ENCODE peak calls at places on chromosomes 13 and 19, in six cellular contexts. E, J, L, K, G and W are unnamed samples. For H3K4me1, the result is how much of the 10 kb centered on the place peaks cover.

GRCh38 chr13:98269386-98269785 is 92.3 kb upstream of the RNF113B start:
- ATAC-seq in E (peak), J (no peak), L (no peak), K (no peak), G (no peak), W (no peak)

GRCh38 chr13:26991508-26992181 is 180.0 kb downstream of the USP12 start:
- ATAC-seq in E (peak), J (no peak), L (no peak), K (no peak), G (no peak), W (peak)

GRCh38 chr13:53151692-53152421 is 123.2 kb downstream of the OLFM4 start:
- ATAC-seq in E (peak), J (peak), L (no peak), K (peak), G (peak), W (no peak)

GRCh38 chr13:75830842-75831241 is 194.7 kb downstream of the LMO7 start:
- ATAC-seq in E (no peak), J (no peak), L (no peak), K (no peak), G (no peak), W (no peak)

GRCh38 chr19:15154002-15154612 is 46.7 kb downstream of the NOTCH3 start:
- ATAC-seq in E (peak), J (no peak), L (peak), K (no peak), G (peak), W (no peak)

GRCh38 chr19:4068058-4068966 is 1.6 kb upstream of the ZBTB7A start:
- ATAC-seq in E (no peak), J (no peak), L (no peak), K (no peak), G (no peak), W (no peak)

GRCh38 chr19:19399733-19400438 is 5.6 kb upstream of the GATAD2A start:
- ATAC-seq in E (no peak), J (peak), L (no peak), K (no peak), G (peak), W (no peak)

GRCh38 chr13:35791191-35791902 is 314.9 kb upstream of the MAB21L1 start:
- ATAC-seq in E (no peak), J (peak), L (peak), K (no peak), G (no peak), W (peak)

GRCh38 chr13:113091211-113091771 is 14.3 kb upstream of the F7 start:
- ATAC-seq in E (no peak), J (no peak), L (no peak), K (no peak), G (no peak), W (no peak)

GRCh38 chr19:44776402-44777096 is 1.1 kb upstream of the CBLC start:
- ATAC-seq in E (no peak), J (peak), L (no peak), K (no peak), G (no peak), W (no peak)

GRCh38 chr19:49149652-49150105 is 5.5 kb downstream of the HRC start:
- ATAC-seq in E (peak), J (peak), L (peak), K (no peak), G (peak), W (peak)

GRCh38 chr13:36418022-36418805 is 14.1 kb upstream of the CCNA1 start:
- ATAC-seq in E (no peak), J (peak), L (no peak), K (peak), G (no peak), W (no peak)

GRCh38 chr19:42531313-42531712 is 3.0 kb upstream of the CEACAM1 start:
- ATAC-seq in E (no peak), J (no peak), L (no peak), K (no peak), G (no peak), W (no peak)

GRCh38 chr13:99459101-99459500 is 42.2 kb upstream of the TM9SF2 start:
- ATAC-seq in E (peak), J (no peak), L (no peak), K (no peak), G (peak), W (no peak)

GRCh38 chr19:5086725-5087439 is 118.0 kb downstream of the KDM4B start:
- ATAC-seq in E (peak), J (no peak), L (peak), K (no peak), G (no peak), W (no peak)

GRCh38 chr19:17575871-17576757 is 20.7 kb downstream of the COLGALT1 start:
- ATAC-seq in E (no peak), J (no peak), L (no peak), K (no peak), G (peak), W (no peak)

GRCh38 chr19:30686252-30686762 is 314.1 kb downstream of the ZNF536 start:
- ATAC-seq in E (no peak), J (no peak), L (no peak), K (no peak), G (no peak), W (no peak)

GRCh38 chr13:44061876-44062275 is 182.2 kb downstream of the LACC1 start:
- ATAC-seq in E (no peak), J (no peak), L (no peak), K (no peak), G (no peak), W (no peak)

GRCh38 chr19:51372649-51373504 is at the start of gene NKG7:
- ATAC-seq in E (no peak), J (no peak), L (no peak), K (peak), G (no peak), W (no peak)

GRCh38 chr13:50015263-50015662 is at the start of gene KCNRG:
- ATAC-seq in E (no peak), J (no peak), L (no peak), K (no peak), G (peak), W (no peak)

GRCh38 chr13:62375653-62376052 is 960.0 kb upstream of the PCDH20 start:
- ATAC-seq in E (no peak), J (no peak), L (no peak), K (no peak), G (no peak), W (no peak)
- TF ChIP-seq EP300 in E (no peak), J (no peak), L (no peak), K (no peak), G (no peak), W (no peak)

DNA sequence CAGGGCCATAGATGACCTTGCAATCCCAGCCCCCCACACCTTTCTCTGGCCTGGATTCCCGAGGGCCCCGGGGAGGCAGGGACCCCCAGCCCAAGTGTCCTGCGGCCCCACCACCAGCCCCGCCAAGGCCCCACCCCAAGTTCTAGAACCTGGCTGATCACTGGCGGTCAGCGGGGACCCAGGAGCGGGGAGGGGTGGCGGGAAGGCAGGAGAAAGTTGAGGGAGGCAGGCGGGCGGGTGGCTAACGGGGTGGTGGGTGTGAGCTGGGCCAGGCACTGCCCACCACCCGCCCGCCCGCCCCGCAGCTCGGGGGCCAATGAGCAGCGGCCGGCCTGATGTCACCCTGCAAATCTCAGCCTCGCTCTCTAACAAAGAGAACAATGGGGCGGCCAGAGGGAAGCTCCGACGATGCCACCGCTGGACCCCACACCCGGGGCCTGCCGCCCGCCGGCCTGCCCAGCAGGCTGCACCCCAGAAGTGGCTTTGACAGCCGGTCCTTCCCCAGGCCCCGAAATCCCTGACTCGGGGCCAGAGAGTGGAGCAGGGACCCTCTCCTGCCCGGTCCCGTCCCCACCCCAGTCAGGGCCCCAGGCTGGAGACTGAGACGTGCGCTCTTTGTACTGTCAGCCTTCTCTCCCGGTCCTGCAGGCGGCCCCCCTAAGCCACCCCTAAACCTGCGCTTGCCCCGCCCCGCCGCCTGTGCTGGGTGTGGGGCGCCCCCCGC is 1.6 kb downstream of the MEX3D start:
- ATAC-seq in E (peak), J (peak), L (peak), K (peak), G (peak), W (peak)
- H3K4me3 ChIP-seq in E (peak), J (peak), L (peak), K (no peak), G (peak), W (peak)

GRCh38 chr19:37991841-37992248 is 84.8 kb downstream of the SIPA1L3 start:
- ATAC-seq in E (no peak), J (peak), L (peak), K (no peak), G (no peak), W (no peak)
- H3K4me1 ChIP-seq in E (under half), J (under half), L (under half), K (under half), G (under half), W (under half)

GRCh38 chr13:39324806-39325311 is 278.1 kb downstream of the LHFPL6 start:
- ATAC-seq in E (no peak), J (no peak), L (no peak), K (no peak), G (no peak), W (no peak)

GRCh38 chr13:39321578-39321977 is 281.4 kb downstream of the LHFPL6 start:
- ATAC-seq in E (no peak), J (peak), L (no peak), K (no peak), G (no peak), W (peak)

GRCh38 chr13:39326471-39326870 is 276.5 kb downstream of the LHFPL6 start:
- ATAC-seq in E (no peak), J (no peak), L (no peak), K (no peak), G (no peak), W (no peak)

GRCh38 chr13:39327080-39327479 is 275.9 kb downstream of the LHFPL6 start:
- ATAC-seq in E (no peak), J (no peak), L (no peak), K (no peak), G (no peak), W (no peak)

DNA sequence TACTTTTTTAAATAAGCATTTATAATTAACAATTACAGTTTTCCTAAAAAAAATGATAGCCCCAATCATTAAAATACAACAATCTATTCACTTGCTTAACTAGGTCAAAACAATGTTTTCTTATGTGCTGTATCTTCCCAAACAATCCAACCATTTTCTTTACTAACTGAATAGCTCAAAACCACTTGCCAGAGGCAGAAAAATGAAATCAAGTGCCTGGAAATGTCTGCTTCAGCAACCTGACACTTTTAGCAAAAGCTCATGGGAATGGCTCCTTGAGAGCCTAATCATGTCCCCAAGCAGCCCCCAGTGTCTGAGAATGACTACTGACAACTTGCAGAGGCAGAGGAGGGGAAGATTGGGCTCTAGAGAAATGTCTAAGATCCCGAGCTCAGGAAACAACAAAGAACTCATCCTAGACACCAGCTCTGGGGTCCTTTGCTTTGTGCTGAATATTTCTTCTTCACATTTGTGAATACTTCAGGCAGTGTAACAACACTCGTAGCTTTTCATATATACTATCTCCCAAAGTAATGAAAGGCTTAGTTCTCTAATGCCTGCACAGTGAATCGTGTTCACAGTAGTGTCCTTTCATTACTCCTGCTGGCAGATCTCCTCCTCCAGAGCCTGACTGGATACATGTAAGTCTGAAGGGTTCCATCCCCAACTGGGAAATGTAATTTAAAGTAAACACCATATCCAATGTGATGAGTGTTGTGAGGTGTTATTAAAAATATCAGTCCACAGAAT is 280.0 kb downstream of the LHFPL6 start:
- ATAC-seq in E (no peak), J (no peak), L (no peak), K (no peak), G (no peak), W (no peak)
- TF ChIP-seq EP300 in E (no peak), J (no peak), L (no peak), K (no peak), G (no peak), W (no peak)

GRCh38 chr13:66887088-66887487 is 343.0 kb downstream of the PCDH9 start:
- ATAC-seq in E (no peak), J (no peak), L (no peak), K (peak), G (no peak), W (no peak)
- H3K4me3 ChIP-seq in E (no peak), J (no peak), L (no peak), K (no peak), G (no peak), W (no peak)

DNA sequence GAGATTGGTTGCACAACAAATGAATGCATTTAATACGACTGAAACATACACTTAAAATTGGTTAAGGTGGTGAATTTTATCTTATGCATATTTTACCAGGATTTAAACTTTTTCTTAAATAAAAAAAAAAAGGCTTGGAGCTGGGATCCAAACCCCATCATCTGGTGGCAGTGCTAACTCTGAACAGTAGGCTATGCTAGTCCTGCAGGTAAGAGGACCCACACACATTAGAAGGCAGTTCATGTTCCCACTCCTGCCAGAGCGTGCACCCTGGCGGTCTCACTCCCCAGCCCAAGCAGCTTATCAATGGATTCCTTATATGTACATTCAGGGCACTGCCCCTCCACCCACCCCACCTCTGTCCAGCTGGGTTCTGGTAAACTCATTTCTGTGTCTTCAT is 31.3 kb upstream of the CEBPA start:
- ATAC-seq in E (peak), J (no peak), L (peak), K (no peak), G (peak), W (no peak)
- H3K4me1 ChIP-seq in E (under half), J (under half), L (under half), K (under half), G (under half), W (under half)

GRCh38 chr19:54266133-54266532 is 9.1 kb upstream of the LILRB5 start:
- ATAC-seq in E (peak), J (peak), L (peak), K (peak), G (peak), W (no peak)
- TF ChIP-seq EP300 in E (no peak), J (no peak), L (no peak), K (no peak), G (no peak), W (no peak)

GRCh38 chr13:110681868-110682550 is 23.9 kb downstream of the CARS2 start:
- ATAC-seq in E (no peak), J (no peak), L (no peak), K (no peak), G (no peak), W (no peak)

GRCh38 chr13:110676511-110677204 is 29.3 kb downstream of the CARS2 start:
- ATAC-seq in E (no peak), J (peak), L (no peak), K (peak), G (no peak), W (peak)

GRCh38 chr13:110680852-110681251 is 25.1 kb downstream of the CARS2 start:
- ATAC-seq in E (peak), J (peak), L (peak), K (no peak), G (peak), W (no peak)

GRCh38 chr13:110677731-110678545 is 28.0 kb downstream of the CARS2 start:
- ATAC-seq in E (no peak), J (peak), L (no peak), K (no peak), G (no peak), W (no peak)

GRCh38 chr13:110676057-110676510 is 29.8 kb downstream of the CARS2 start:
- ATAC-seq in E (peak), J (peak), L (no peak), K (peak), G (no peak), W (no peak)
- H3K4me3 ChIP-seq in E (no peak), J (no peak), L (no peak), K (peak), G (no peak), W (no peak)

GRCh38 chr13:46555722-46556121 is 2.8 kb downstream of the LRCH1 start:
- ATAC-seq in E (no peak), J (no peak), L (no peak), K (no peak), G (no peak), W (no peak)

GRCh38 chr13:46553886-46554855 is 1.2 kb downstream of the LRCH1 start:
- ATAC-seq in E (peak), J (peak), L (peak), K (peak), G (peak), W (peak)

GRCh38 chr13:46554971-46555370 is 2.0 kb downstream of the LRCH1 start:
- ATAC-seq in E (no peak), J (no peak), L (no peak), K (no peak), G (no peak), W (no peak)

GRCh38 chr13:46553521-46553885 is 533 bp downstream of the LRCH1 start:
- ATAC-seq in E (peak), J (peak), L (peak), K (peak), G (peak), W (no peak)

DNA sequence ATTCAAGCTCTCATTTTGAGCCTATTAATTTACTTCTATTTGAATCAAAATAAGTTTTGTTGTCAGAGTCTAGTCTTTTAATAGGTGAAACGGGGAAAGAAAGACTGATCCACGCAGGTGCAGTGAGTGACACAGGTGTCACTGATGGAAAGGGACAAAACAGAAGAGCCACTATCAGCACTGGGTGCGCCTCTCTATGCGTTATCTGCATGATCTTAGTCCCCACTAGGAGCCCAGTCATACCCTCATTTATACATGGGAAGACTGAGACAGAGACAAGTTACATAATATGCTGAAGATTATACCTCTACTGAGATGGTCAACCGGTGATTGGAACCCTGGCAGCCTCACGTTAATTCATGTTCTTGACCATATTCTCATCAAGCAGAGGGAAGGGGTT is 3.4 kb downstream of the LRCH1 start:
- ATAC-seq in E (no peak), J (no peak), L (no peak), K (peak), G (no peak), W (no peak)
- H3K4me1 ChIP-seq in E (under half), J (under half), L (under half), K (under half), G (under half), W (half or more)

DNA sequence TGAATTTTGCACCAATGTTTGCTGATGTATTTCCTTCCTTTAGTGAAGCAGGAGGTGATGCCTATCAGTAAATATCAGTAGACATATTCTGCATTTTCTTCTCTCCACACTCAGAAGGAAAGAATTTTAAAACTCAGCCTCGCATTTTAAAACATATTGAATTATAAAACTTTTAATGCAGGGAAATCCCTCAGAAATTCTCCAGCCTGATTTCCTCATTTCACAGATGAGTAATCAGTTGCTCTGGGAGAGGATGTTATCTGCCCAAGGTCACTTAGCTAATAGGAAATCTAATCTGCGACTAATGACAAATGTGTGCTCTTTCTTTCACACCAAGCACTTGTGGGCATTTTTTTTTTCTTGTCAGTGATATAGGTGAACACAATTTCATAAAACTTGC is 320.6 kb downstream of the ITGBL1 start:
- ATAC-seq in E (no peak), J (no peak), L (no peak), K (no peak), G (no peak), W (no peak)
- TF ChIP-seq EP300 in E (no peak), J (no peak), L (no peak), K (no peak), G (no peak), W (no peak)